ENCODE peak calls at places on chromosomes 6 and 20, in six cellular contexts. L is stomach, V is GM12878, Y is transverse colon, B is tibial nerve, D is sigmoid colon. Q is an unnamed sample. For H3K27me3, the result is how much of the 10 kb centered on the place peaks cover.

GRCh38 chr6:4776967-4777925 is 1.0 kb downstream of the CDYL start:
- DNase-seq in L (no peak), V (no peak), Y (peak), B (peak), D (no peak), Q (no peak)

GRCh38 chr6:117840541-117840983 is 66.5 kb upstream of the SLC35F1 start:
- DNase-seq in L (no peak), V (no peak), Y (no peak), B (no peak), D (no peak), Q (no peak)

GRCh38 chr20:22974354-22974753 is 60.8 kb upstream of the SSTR4 start:
- DNase-seq in L (peak), V (no peak), Y (peak), B (no peak), D (no peak), Q (no peak)

GRCh38 chr6:145277358-145278097 is 457.8 kb downstream of the EPM2A start:
- DNase-seq in L (no peak), V (no peak), Y (no peak), B (no peak), D (no peak), Q (no peak)

GRCh38 chr6:117829594-117830319 is 77.3 kb upstream of the SLC35F1 start:
- DNase-seq in L (no peak), V (no peak), Y (no peak), B (no peak), D (no peak), Q (no peak)

GRCh38 chr6:1131285-1132079 is 180.4 kb upstream of the FOXQ1 start:
- DNase-seq in L (no peak), V (no peak), Y (no peak), B (no peak), D (no peak), Q (no peak)

GRCh38 chr20:64049060-64049886 is at the start of gene SOX18:
- DNase-seq in L (no peak), V (no peak), Y (no peak), B (no peak), D (no peak), Q (no peak)

GRCh38 chr6:133945158-133945557 is 7.9 kb upstream of the TBPL1 start:
- DNase-seq in L (no peak), V (no peak), Y (no peak), B (no peak), D (no peak), Q (no peak)

GRCh38 chr6:87618531-87618930 is 28.6 kb downstream of the ORC3 start:
- DNase-seq in L (no peak), V (no peak), Y (no peak), B (no peak), D (no peak), Q (no peak)

GRCh38 chr6:36492092-36492491 is 49.3 kb downstream of the KCTD20 start:
- DNase-seq in L (no peak), V (no peak), Y (no peak), B (no peak), D (no peak), Q (no peak)

GRCh38 chr6:30915591-30915946 is 1.5 kb downstream of the VARS2 start:
- DNase-seq in L (no peak), V (no peak), Y (no peak), B (peak), D (no peak), Q (no peak)

GRCh38 chr6:52024451-52025068 is 62.9 kb downstream of the PKHD1 start:
- DNase-seq in L (no peak), V (no peak), Y (no peak), B (no peak), D (no peak), Q (no peak)

GRCh38 chr6:28933069-28933468 is 9.3 kb upstream of the TRIM27 start:
- DNase-seq in L (no peak), V (no peak), Y (no peak), B (no peak), D (no peak), Q (no peak)

GRCh38 chr6:90217621-90218496 is 78.8 kb downstream of the BACH2 start:
- DNase-seq in L (peak), V (no peak), Y (no peak), B (peak), D (no peak), Q (no peak)

GRCh38 chr6:124536792-124537191 is 425.4 kb upstream of the RNF217 start:
- DNase-seq in L (no peak), V (no peak), Y (no peak), B (no peak), D (no peak), Q (no peak)

GRCh38 chr20:48153523-48153922 is 368.2 kb upstream of the SULF2 start:
- DNase-seq in L (no peak), V (no peak), Y (no peak), B (no peak), D (no peak), Q (no peak)

GRCh38 chr20:44180814-44181213 is 6.2 kb downstream of the JPH2 start:
- DNase-seq in L (no peak), V (no peak), Y (peak), B (no peak), D (peak), Q (no peak)

GRCh38 chr6:65787787-65788186 is 80.8 kb upstream of the EYS start:
- DNase-seq in L (no peak), V (no peak), Y (no peak), B (no peak), D (no peak), Q (no peak)

GRCh38 chr20:44651507-44652373 is at the start of gene ADA:
- DNase-seq in L (peak), V (no peak), Y (peak), B (no peak), D (peak), Q (peak)

GRCh38 chr6:16204653-16205376 is 33.6 kb upstream of the GMPR start:
- DNase-seq in L (no peak), V (no peak), Y (no peak), B (no peak), D (no peak), Q (no peak)

GRCh38 chr20:15930324-15931305 is 642.6 kb downstream of the KIF16B start:
- DNase-seq in L (no peak), V (no peak), Y (no peak), B (peak), D (no peak), Q (no peak)

GRCh38 chr20:20780127-20780822 is 67.8 kb upstream of the RALGAPA2 start:
- DNase-seq in L (peak), V (peak), Y (peak), B (peak), D (peak), Q (no peak)

GRCh38 chr6:85449818-85450577 is at the start of gene NT5E:
- DNase-seq in L (peak), V (no peak), Y (peak), B (peak), D (peak), Q (peak)

GRCh38 chr6:9521152-9521530 is 893.7 kb downstream of the TFAP2A start:
- DNase-seq in L (no peak), V (peak), Y (no peak), B (no peak), D (no peak), Q (no peak)

GRCh38 chr6:31763617-31763940 is 1.1 kb downstream of the SAPCD1 start:
- DNase-seq in L (no peak), V (no peak), Y (no peak), B (no peak), D (no peak), Q (no peak)

GRCh38 chr20:19275630-19276071 is 63.2 kb downstream of the SLC24A3 start:
- DNase-seq in L (peak), V (no peak), Y (peak), B (peak), D (peak), Q (peak)

GRCh38 chr20:35917077-35917476 is 37.2 kb downstream of the SCAND1 start:
- DNase-seq in L (no peak), V (no peak), Y (no peak), B (no peak), D (no peak), Q (no peak)

GRCh38 chr6:156988276-156989158 is 211.3 kb downstream of the ARID1B start:
- DNase-seq in L (no peak), V (peak), Y (peak), B (no peak), D (no peak), Q (no peak)

GRCh38 chr6:131858765-131859490 is 51.1 kb downstream of the ENPP1 start:
- DNase-seq in L (no peak), V (no peak), Y (no peak), B (no peak), D (no peak), Q (no peak)

GRCh38 chr20:59751075-59751711 is 146.9 kb downstream of the PHACTR3 start:
- DNase-seq in L (peak), V (peak), Y (peak), B (peak), D (peak), Q (peak)

GRCh38 chr6:154319231-154319858 is 37.3 kb downstream of the IPCEF1 start:
- DNase-seq in L (no peak), V (no peak), Y (no peak), B (no peak), D (no peak), Q (no peak)

GRCh38 chr6:11930240-11930639 is 81.9 kb upstream of the HIVEP1 start:
- DNase-seq in L (no peak), V (no peak), Y (no peak), B (no peak), D (no peak), Q (no peak)

GRCh38 chr20:60003776-60004175 is 45.6 kb downstream of the CDH26 start:
- DNase-seq in L (no peak), V (no peak), Y (no peak), B (no peak), D (no peak), Q (no peak)

GRCh38 chr20:22575087-22575721 is 9.2 kb downstream of the FOXA2 start:
- DNase-seq in L (no peak), V (no peak), Y (peak), B (no peak), D (no peak), Q (no peak)

GRCh38 chr6:133854167-133854632 is 34.7 kb upstream of the TCF21 start:
- DNase-seq in L (no peak), V (no peak), Y (no peak), B (no peak), D (no peak), Q (no peak)

GRCh38 chr6:10309826-10310405 is 105.0 kb downstream of the TFAP2A start:
- DNase-seq in L (no peak), V (no peak), Y (no peak), B (no peak), D (no peak), Q (no peak)

DNA sequence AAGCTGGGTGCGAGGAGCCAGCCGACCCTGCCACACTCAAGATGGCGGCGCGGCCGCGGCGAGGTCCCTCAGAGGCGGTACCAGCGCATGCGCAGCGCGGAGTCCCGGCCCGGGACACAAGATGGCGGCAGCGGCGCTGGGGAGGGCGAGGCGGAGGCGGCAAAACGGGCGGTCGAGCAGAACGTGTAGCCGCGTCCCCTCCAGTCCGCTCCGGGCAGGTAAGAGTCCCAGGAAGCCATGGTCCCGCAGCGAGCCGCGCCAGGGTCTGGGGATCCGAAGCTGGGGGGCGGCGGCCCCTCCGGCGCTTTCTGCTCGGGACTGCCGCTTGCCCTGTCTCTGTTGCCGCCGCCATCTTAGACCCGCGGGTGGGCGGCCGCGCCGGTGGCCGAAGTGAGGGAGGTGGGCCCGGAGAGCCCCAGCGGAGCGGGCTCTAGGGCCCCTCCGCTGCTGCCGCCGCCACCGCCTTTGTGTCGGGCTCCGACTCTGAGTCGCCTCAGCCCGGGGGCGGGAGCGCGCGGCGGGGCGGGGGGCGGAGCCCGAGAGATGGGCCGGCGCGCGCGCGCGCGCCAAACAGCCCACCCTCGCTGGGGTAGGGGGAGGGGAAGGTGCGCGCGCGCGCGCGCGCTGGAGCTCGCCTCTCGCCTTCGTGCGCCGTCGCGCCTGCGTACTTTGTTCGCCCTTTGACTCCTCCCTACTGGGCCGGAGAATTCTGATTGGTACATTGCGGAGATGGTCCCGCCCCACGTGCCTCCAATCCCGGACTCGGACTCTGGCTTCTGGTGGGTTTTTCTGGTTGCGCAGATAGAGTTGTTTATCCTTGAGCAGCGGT is at the start of gene PCIF1:
- DNase-seq in L (peak), V (peak), Y (peak), B (peak), D (peak), Q (peak)
- TF ChIP-seq EP300 in L (no peak), V (no peak), Y (no peak), B (peak), D (no peak), Q (no peak)

GRCh38 chr6:27890351-27891299 is 21.6 kb downstream of the OR2B2 start:
- DNase-seq in L (peak), V (peak), Y (peak), B (peak), D (no peak), Q (no peak)

GRCh38 chr6:27889275-27889627 is 22.9 kb downstream of the OR2B2 start:
- DNase-seq in L (no peak), V (no peak), Y (no peak), B (no peak), D (no peak), Q (no peak)

GRCh38 chr6:27891300-27891913 is 20.8 kb downstream of the OR2B2 start:
- DNase-seq in L (no peak), V (no peak), Y (no peak), B (no peak), D (no peak), Q (no peak)

GRCh38 chr6:27889628-27890315 is 22.4 kb downstream of the OR2B2 start:
- DNase-seq in L (no peak), V (no peak), Y (no peak), B (no peak), D (no peak), Q (no peak)

DNA sequence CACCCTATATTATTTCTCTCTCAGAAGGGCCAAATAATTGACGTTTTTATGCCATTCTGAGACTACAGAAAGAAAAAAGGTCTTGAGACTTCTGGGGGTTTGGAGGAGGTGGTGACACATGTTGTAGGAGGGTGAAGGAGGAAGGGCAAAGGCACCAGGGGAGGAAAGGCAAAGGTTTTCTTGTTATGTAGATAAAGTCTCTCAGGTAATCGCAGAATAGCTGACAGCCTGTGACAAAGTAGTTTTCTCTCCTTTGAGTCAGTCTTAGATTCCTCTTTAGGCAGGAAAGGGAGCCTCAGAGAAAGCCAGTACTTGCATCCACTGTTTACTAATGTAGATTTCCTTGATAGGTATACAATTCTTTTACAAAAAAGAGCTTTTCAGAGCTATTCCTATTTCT is 23.6 kb downstream of the OR2B2 start:
- DNase-seq in L (no peak), V (no peak), Y (no peak), B (no peak), D (no peak), Q (no peak)
- H3K27me3 ChIP-seq in L (under half), V (under half), Y (half or more), B (half or more), D (half or more), Q (under half)

DNA sequence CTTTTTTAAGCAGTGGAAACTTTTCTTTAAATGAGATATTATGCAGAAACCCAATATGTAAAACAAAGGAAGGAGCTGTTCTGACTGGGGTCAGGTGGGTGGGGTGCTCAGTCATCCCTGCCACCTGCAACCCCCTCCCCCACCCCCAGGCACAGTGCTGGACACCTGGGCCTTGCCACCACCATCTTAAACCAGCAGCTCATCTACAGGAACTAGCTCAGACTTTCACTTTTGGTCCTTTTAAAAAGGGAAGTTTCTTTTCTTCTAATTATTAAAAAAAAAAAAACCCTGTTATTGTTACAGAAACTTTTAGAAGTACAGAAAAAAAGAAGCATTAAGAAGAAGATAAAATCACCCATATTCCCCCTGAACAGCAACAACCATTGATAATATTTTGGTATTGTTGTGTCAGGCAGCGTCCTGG is 37.1 kb downstream of the PPP1R16B start:
- DNase-seq in L (peak), V (peak), Y (peak), B (no peak), D (no peak), Q (no peak)
- TF ChIP-seq EP300 in L (no peak), V (peak), Y (no peak), B (no peak), D (no peak), Q (no peak)

DNA sequence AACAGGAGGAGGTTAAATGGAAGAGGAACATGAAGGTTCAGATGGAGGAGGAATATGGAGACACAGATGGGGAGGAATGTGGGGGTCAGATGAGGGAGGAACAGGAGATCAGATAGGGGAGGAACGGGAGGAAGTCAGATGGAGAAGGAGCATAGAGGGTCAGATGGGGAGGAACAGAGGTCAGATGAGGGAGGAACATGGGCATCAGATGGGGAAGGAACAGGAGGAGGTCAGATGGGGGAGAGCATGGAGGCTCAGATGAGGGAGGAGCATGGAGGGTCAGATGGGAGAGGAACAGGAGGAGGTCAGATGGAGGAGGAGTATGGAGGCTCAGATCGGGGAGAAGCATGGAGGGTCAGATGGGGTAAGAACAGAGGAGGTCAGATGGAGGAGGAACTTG is 290.6 kb downstream of the BMP7 start:
- DNase-seq in L (no peak), V (no peak), Y (no peak), B (no peak), D (no peak), Q (no peak)
- H3K27me3 ChIP-seq in L (half or more), V (under half), Y (under half), B (under half), D (under half), Q (under half)

GRCh38 chr6:152404458-152404857 is 232.7 kb downstream of the SYNE1 start:
- DNase-seq in L (no peak), V (no peak), Y (no peak), B (no peak), D (no peak), Q (no peak)

GRCh38 chr6:152399409-152399808 is 237.8 kb downstream of the SYNE1 start:
- DNase-seq in L (no peak), V (no peak), Y (no peak), B (no peak), D (peak), Q (no peak)

GRCh38 chr6:152401978-152402377 is 235.2 kb downstream of the SYNE1 start:
- DNase-seq in L (no peak), V (no peak), Y (no peak), B (no peak), D (no peak), Q (no peak)

DNA sequence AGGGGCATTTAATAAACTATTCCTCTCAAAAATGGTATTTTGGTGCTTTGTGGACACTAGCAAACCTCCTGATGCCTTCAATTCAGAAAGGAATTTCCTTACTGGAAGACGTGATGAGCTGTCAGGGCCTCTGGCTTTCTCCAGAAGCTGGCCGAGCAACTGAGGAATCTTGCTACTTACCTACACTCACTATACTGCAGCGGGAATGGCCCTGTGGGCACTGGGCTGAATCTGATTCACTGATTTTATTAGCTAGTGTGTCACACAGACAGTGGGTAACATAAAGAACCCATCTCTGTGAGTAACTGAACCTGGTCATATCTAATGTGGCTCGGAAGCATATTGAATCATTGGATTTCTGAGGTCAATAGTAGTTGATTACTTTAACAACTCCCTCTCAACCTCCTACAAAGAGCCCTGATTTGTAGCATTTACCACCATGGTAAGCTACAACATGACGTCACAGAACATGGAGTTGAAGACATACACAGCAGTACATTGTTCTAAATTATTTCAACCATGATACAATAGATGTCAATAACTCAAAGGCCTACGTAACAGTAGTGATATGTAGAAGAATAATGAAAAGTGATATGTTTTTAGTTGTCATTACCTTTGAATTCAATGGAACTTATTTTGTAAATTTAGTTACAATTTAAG is 232.1 kb downstream of the SYNE1 start:
- DNase-seq in L (no peak), V (no peak), Y (no peak), B (no peak), D (no peak), Q (no peak)
- TF ChIP-seq EP300 in L (no peak), V (no peak), Y (no peak), B (no peak), D (no peak), Q (no peak)